ENCODE peak calls at places on chromosomes 4 and X, in six cellular contexts. K, T, M, L, B and Y are unnamed samples.

GRCh38 chr4:15322016-15322415 is 105.8 kb upstream of the C1QTNF7 start:
- DNase-seq in K (no peak), M (no peak), L (no peak), T (no peak), B (no peak), Y (no peak)

GRCh38 chrX:70454441-70455365 is 10.1 kb downstream of the DLG3 start:
- DNase-seq in B (no peak), K (peak; percentile 86), M (no peak), T (no peak), L (peak; percentile 84), Y (peak; percentile 91)

GRCh38 chr4:54067163-54067562 is 2.8 kb upstream of the CHIC2 start:
- DNase-seq in T (no peak), K (no peak), L (no peak), M (no peak), B (no peak), Y (peak; percentile 71)

GRCh38 chrX:24993887-24994286 is 21.9 kb downstream of the ARX start:
- DNase-seq in M (no peak), T (no peak), L (no peak), K (no peak), B (no peak), Y (no peak)

GRCh38 chrX:287670-288069 is 6.5 kb downstream of the PLCXD1 start:
- DNase-seq in L (no peak), K (no peak), B (no peak), T (no peak), M (no peak), Y (no peak)

GRCh38 chr4:169664615-169665014 is 44.2 kb downstream of the CLCN3 start:
- DNase-seq in T (no peak), K (no peak), M (no peak), B (no peak), L (no peak), Y (no peak)

GRCh38 chr4:100797791-100798190 is 280.0 kb upstream of the EMCN start:
- DNase-seq in M (no peak), B (no peak), T (no peak), K (no peak), L (no peak), Y (no peak)

GRCh38 chr4:12933760-12934221 is 550.3 kb downstream of the RAB28 start:
- DNase-seq in M (no peak), K (no peak), T (no peak), L (peak; percentile 96), B (no peak), Y (no peak)

GRCh38 chrX:72714471-72714916 is 388 bp upstream of the PHKA1 start:
- DNase-seq in B (peak; percentile 92), K (peak; percentile 52), M (no peak), L (peak; percentile 12), T (peak; percentile 79), Y (peak; percentile 54)

GRCh38 chrX:63488546-63489373 is 137.6 kb upstream of the SPIN4 start:
- DNase-seq in T (no peak), L (no peak), K (no peak), B (no peak), M (no peak), Y (no peak)

GRCh38 chr4:52019941-52020657 is at the start of gene LRRC66:
- DNase-seq in T (no peak), L (peak; percentile 66), K (no peak), M (no peak), B (no peak), Y (peak; percentile 87)

DNA sequence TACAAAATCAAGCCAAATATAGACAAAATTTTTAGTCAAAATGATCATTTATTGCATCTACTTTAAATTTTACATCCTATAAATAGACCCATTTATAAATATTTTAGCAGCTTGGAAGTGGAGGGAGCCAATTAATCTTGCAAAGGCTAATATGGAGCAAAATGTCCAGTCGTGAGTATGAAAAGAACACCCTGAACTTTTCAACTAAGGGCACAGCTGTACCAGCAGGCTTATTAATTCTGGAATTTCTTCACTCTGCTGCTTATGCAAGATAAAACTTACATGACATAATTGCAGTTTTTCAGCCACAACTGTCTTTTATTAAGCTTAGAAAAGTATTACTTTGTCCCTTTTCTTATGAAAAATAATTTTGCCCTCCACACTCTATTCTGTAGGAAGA is 22.9 kb upstream of the USP53 start:
- DNase-seq in T (no peak), L (no peak), M (no peak), K (no peak), B (no peak), Y (no peak)
- TF ChIP-seq EP300 in T (no peak), L (no peak), M (no peak), K (no peak), B (peak; percentile 72), Y (no peak)

GRCh38 chr4:79663157-79663556 is 255.1 kb upstream of the GK2 start:
- DNase-seq in L (no peak), B (no peak), K (no peak), M (no peak), T (no peak), Y (no peak)
- TF ChIP-seq POLR2AphosphoS5 in L (no peak), B (no peak), K (no peak), M (no peak), T (no peak), Y (no peak)

DNA sequence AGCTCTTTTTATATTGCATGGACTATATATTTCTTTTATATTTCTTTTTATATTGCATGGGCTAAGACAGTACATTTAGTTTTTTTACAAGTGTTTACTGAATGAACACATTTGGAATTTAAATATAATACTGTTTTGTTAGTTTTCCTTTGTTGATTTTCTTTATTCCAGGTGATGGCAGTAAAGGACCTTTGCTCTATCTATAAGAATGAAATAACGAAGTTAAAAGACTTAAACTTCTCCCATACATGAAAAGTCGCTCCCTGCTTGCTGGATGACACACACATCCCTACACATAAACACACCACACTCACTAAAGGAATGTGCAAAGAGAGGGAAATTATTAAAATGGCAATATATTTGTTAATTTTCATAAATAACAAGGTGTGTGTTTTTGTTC is 102.5 kb upstream of the ANXA10 start:
- DNase-seq in B (no peak), K (no peak), T (no peak), M (no peak), L (no peak), Y (no peak)
- TF ChIP-seq CTCF in B (no peak), K (no peak), T (no peak), M (no peak), L (no peak), Y (no peak)

GRCh38 chrX:19728915-19729314 is 158.5 kb downstream of the SH3KBP1 start:
- DNase-seq in B (no peak), K (no peak), L (no peak), T (no peak), M (no peak), Y (no peak)

GRCh38 chrX:19723427-19723826 is 164.0 kb downstream of the SH3KBP1 start:
- DNase-seq in B (no peak), T (no peak), K (no peak), M (no peak), L (no peak), Y (no peak)

GRCh38 chrX:19724409-19724808 is 163.0 kb downstream of the SH3KBP1 start:
- DNase-seq in T (no peak), K (no peak), M (no peak), L (no peak), B (no peak), Y (no peak)

GRCh38 chrX:19728083-19728648 is 159.2 kb downstream of the SH3KBP1 start:
- DNase-seq in L (no peak), T (no peak), K (no peak), M (no peak), B (no peak), Y (no peak)

GRCh38 chrX:19725545-19726102 is 161.8 kb downstream of the SH3KBP1 start:
- DNase-seq in L (no peak), T (no peak), B (no peak), M (no peak), K (no peak), Y (no peak)
- TF ChIP-seq EP300 in L (no peak), T (no peak), B (no peak), M (no peak), K (no peak), Y (no peak)

DNA sequence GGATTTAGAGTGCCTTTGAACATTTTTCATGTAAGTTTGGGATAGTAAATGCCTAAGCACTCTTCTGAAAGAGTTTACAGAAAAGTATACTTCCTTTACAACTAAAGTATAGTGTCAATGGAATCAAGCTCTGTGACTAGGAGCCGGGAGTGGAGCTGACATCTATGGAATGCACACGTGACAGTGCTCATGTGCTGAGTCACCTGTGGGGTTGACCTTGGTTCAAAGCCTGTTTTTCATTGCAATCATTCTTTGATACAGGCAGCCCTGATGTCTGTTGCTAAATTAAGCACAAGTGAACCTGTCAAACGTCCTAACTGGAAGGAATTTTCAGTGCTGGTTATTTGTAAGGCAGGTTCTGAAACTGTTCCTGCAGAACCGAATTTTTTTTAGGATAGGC is 82.5 kb downstream of the GPAT3 start:
- DNase-seq in M (no peak), T (no peak), K (no peak), B (no peak), L (peak; percentile 87), Y (peak; percentile 50)
- TF ChIP-seq POLR2AphosphoS5 in M (no peak), T (no peak), K (no peak), B (peak; percentile 36), L (no peak), Y (peak; percentile 51)

GRCh38 chr4:73309211-73309610 is 50.6 kb upstream of the ANKRD17 start:
- DNase-seq in M (no peak), K (no peak), B (no peak), T (no peak), L (no peak), Y (no peak)

GRCh38 chr4:73311428-73311827 is 52.8 kb upstream of the ANKRD17 start:
- DNase-seq in B (no peak), K (no peak), M (no peak), L (peak; percentile 12), T (no peak), Y (no peak)

GRCh38 chr4:73312967-73313366 is 54.4 kb upstream of the ANKRD17 start:
- DNase-seq in K (no peak), B (no peak), T (no peak), M (no peak), L (peak; percentile 24), Y (no peak)

GRCh38 chr4:73303711-73304110 is 45.1 kb upstream of the ANKRD17 start:
- DNase-seq in M (no peak), L (no peak), T (no peak), K (no peak), B (no peak), Y (no peak)

DNA sequence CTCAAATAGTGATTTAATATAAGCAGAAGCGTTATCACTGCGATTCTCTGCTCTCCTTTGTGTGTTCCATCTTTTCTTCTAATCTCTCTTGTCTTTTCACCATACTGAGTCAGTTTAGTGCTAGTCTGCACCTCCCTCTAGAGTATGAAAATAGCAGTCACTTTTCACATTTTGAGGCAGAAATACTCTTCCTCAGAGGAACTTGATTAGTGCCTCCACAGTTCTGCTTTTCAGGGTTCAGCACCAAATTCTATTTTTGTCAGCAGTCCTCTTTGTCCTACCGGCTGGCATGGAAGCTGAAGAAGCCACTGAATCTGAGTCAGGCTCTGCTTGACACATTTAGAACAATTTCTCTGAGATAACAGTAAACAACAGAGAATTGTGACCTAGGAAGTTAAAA is 49.7 kb upstream of the ANKRD17 start:
- DNase-seq in L (peak; percentile 24), K (no peak), M (no peak), B (no peak), T (no peak), Y (no peak)
- TF ChIP-seq CTCF in L (peak; percentile 73), K (no peak), M (peak; percentile 29), B (no peak), T (no peak), Y (no peak)